ENCODE peak calls at places on chromosomes 13 and 19, in five cellular contexts. One of them, this sample, is unnamed.

GRCh38 chr13:39888865-39889810 is 233.7 kb downstream of the COG6 start:
- DNase-seq in activated CD8-positive, alpha-beta memory T cell treated with anti-CD3 and anti-CD28 coated beads, Interleukin-2, amount 50 U/mL, for 48 hours: no peak
- DNase-seq in HEK293T: no peak
- DNase-seq in activated naive CD4-positive, alpha-beta T cell treated with Interleukin-2 at 50 U/mL for 16 hours: no peak
- DNase-seq in upper lobe of right lung: no peak
- DNase-seq in this sample: no peak

GRCh38 chr19:48539503-48540096 is 12.4 kb upstream of the SULT2B1 start:
- DNase-seq in activated CD8-positive, alpha-beta memory T cell treated with anti-CD3 and anti-CD28 coated beads, Interleukin-2, amount 50 U/mL, for 48 hours: no peak
- DNase-seq in HEK293T: no peak
- DNase-seq in activated naive CD4-positive, alpha-beta T cell treated with Interleukin-2 at 50 U/mL for 16 hours: no peak
- DNase-seq in upper lobe of right lung: no peak
- DNase-seq in this sample: no peak

GRCh38 chr19:410243-410781 is 1.4 kb upstream of the C2CD4C start:
- DNase-seq in activated CD8-positive, alpha-beta memory T cell treated with anti-CD3 and anti-CD28 coated beads, Interleukin-2, amount 50 U/mL, for 48 hours: no peak
- DNase-seq in HEK293T: no peak
- DNase-seq in activated naive CD4-positive, alpha-beta T cell treated with Interleukin-2 at 50 U/mL for 16 hours: no peak
- DNase-seq in upper lobe of right lung: peak; percentile 64
- DNase-seq in this sample: no peak

GRCh38 chr13:91778123-91778522 is 379.7 kb downstream of the GPC5 start:
- DNase-seq in activated CD8-positive, alpha-beta memory T cell treated with anti-CD3 and anti-CD28 coated beads, Interleukin-2, amount 50 U/mL, for 48 hours: no peak
- DNase-seq in HEK293T: no peak
- DNase-seq in activated naive CD4-positive, alpha-beta T cell treated with Interleukin-2 at 50 U/mL for 16 hours: no peak
- DNase-seq in upper lobe of right lung: no peak
- DNase-seq in this sample: no peak

GRCh38 chr13:49225358-49226042 is 5.4 kb downstream of the MLNR start:
- DNase-seq in activated CD8-positive, alpha-beta memory T cell treated with anti-CD3 and anti-CD28 coated beads, Interleukin-2, amount 50 U/mL, for 48 hours: no peak
- DNase-seq in HEK293T: no peak
- DNase-seq in activated naive CD4-positive, alpha-beta T cell treated with Interleukin-2 at 50 U/mL for 16 hours: no peak
- DNase-seq in upper lobe of right lung: no peak
- DNase-seq in this sample: no peak

GRCh38 chr19:39402417-39403297 is 4.0 kb upstream of the ZFP36 start:
- DNase-seq in activated CD8-positive, alpha-beta memory T cell treated with anti-CD3 and anti-CD28 coated beads, Interleukin-2, amount 50 U/mL, for 48 hours: peak; percentile 88
- DNase-seq in HEK293T: no peak
- DNase-seq in activated naive CD4-positive, alpha-beta T cell treated with Interleukin-2 at 50 U/mL for 16 hours: peak; percentile 86
- DNase-seq in upper lobe of right lung: peak; percentile 97
- DNase-seq in this sample: peak; percentile 77

GRCh38 chr13:39073983-39074382 is 35.7 kb downstream of the NHLRC3 start:
- DNase-seq in activated CD8-positive, alpha-beta memory T cell treated with anti-CD3 and anti-CD28 coated beads, Interleukin-2, amount 50 U/mL, for 48 hours: no peak
- DNase-seq in HEK293T: no peak
- DNase-seq in activated naive CD4-positive, alpha-beta T cell treated with Interleukin-2 at 50 U/mL for 16 hours: no peak
- DNase-seq in upper lobe of right lung: no peak
- DNase-seq in this sample: no peak

GRCh38 chr13:108917581-108917980 is 288.2 kb downstream of the MYO16 start:
- DNase-seq in activated CD8-positive, alpha-beta memory T cell treated with anti-CD3 and anti-CD28 coated beads, Interleukin-2, amount 50 U/mL, for 48 hours: no peak
- DNase-seq in HEK293T: no peak
- DNase-seq in activated naive CD4-positive, alpha-beta T cell treated with Interleukin-2 at 50 U/mL for 16 hours: no peak
- DNase-seq in upper lobe of right lung: no peak
- DNase-seq in this sample: no peak

GRCh38 chr19:56699552-56699951 is 28.0 kb upstream of the ZNF835 start:
- DNase-seq in activated CD8-positive, alpha-beta memory T cell treated with anti-CD3 and anti-CD28 coated beads, Interleukin-2, amount 50 U/mL, for 48 hours: no peak
- DNase-seq in HEK293T: no peak
- DNase-seq in activated naive CD4-positive, alpha-beta T cell treated with Interleukin-2 at 50 U/mL for 16 hours: no peak
- DNase-seq in upper lobe of right lung: no peak
- DNase-seq in this sample: no peak

GRCh38 chr13:113990321-113990837 is 16.5 kb upstream of the C13orf46 start:
- DNase-seq in activated CD8-positive, alpha-beta memory T cell treated with anti-CD3 and anti-CD28 coated beads, Interleukin-2, amount 50 U/mL, for 48 hours: no peak
- DNase-seq in HEK293T: no peak
- DNase-seq in activated naive CD4-positive, alpha-beta T cell treated with Interleukin-2 at 50 U/mL for 16 hours: no peak
- DNase-seq in upper lobe of right lung: peak; percentile 47
- DNase-seq in this sample: no peak

GRCh38 chr13:31201341-31202024 is 1.7 kb downstream of the B3GLCT start:
- DNase-seq in activated CD8-positive, alpha-beta memory T cell treated with anti-CD3 and anti-CD28 coated beads, Interleukin-2, amount 50 U/mL, for 48 hours: no peak
- DNase-seq in HEK293T: no peak
- DNase-seq in activated naive CD4-positive, alpha-beta T cell treated with Interleukin-2 at 50 U/mL for 16 hours: no peak
- DNase-seq in upper lobe of right lung: no peak
- DNase-seq in this sample: no peak

GRCh38 chr13:94710881-94711560 is 1.3 kb downstream of the SOX21 start:
- DNase-seq in activated CD8-positive, alpha-beta memory T cell treated with anti-CD3 and anti-CD28 coated beads, Interleukin-2, amount 50 U/mL, for 48 hours: peak; percentile 70
- DNase-seq in HEK293T: peak; percentile 89
- DNase-seq in activated naive CD4-positive, alpha-beta T cell treated with Interleukin-2 at 50 U/mL for 16 hours: no peak
- DNase-seq in upper lobe of right lung: peak; percentile 63
- DNase-seq in this sample: no peak

GRCh38 chr13:98454389-98454881 is 122.5 kb downstream of the STK24 start:
- DNase-seq in activated CD8-positive, alpha-beta memory T cell treated with anti-CD3 and anti-CD28 coated beads, Interleukin-2, amount 50 U/mL, for 48 hours: no peak
- DNase-seq in HEK293T: no peak
- DNase-seq in activated naive CD4-positive, alpha-beta T cell treated with Interleukin-2 at 50 U/mL for 16 hours: no peak
- DNase-seq in upper lobe of right lung: no peak
- DNase-seq in this sample: no peak

GRCh38 chr13:50197705-50198104 is 182.5 kb downstream of the KCNRG start:
- DNase-seq in activated CD8-positive, alpha-beta memory T cell treated with anti-CD3 and anti-CD28 coated beads, Interleukin-2, amount 50 U/mL, for 48 hours: no peak
- DNase-seq in HEK293T: no peak
- DNase-seq in activated naive CD4-positive, alpha-beta T cell treated with Interleukin-2 at 50 U/mL for 16 hours: no peak
- DNase-seq in upper lobe of right lung: no peak
- DNase-seq in this sample: no peak

GRCh38 chr13:114146173-114146572 is 13.8 kb upstream of the RASA3 start:
- DNase-seq in activated CD8-positive, alpha-beta memory T cell treated with anti-CD3 and anti-CD28 coated beads, Interleukin-2, amount 50 U/mL, for 48 hours: no peak
- DNase-seq in HEK293T: no peak
- DNase-seq in activated naive CD4-positive, alpha-beta T cell treated with Interleukin-2 at 50 U/mL for 16 hours: no peak
- DNase-seq in upper lobe of right lung: peak; percentile 51
- DNase-seq in this sample: no peak